ENCODE peak calls at places on chromosomes 16 and 17, in seven cellular contexts. D is CD4-positive, CD25-positive, alpha-beta regulatory T cell; V is lung; X is NCI-H2029 treated with DMSO at 0.1 percent for 48 hours; H is A549; S is natural killer cell; M is Right ventricle myocardium superior. K is an unnamed sample.

GRCh38 chr17:44557653-44558285 is 485 bp downstream of the FZD2 start:
- DNase-seq in M (peak; percentile 65), V (no peak), X (no peak), H (no peak), D (no peak), S (peak; percentile 31), K (no peak)

GRCh38 chr16:86514656-86515376 is 4.5 kb downstream of the FOXF1 start:
- DNase-seq in M (no peak), X (no peak), H (no peak), S (no peak), D (no peak), V (no peak), K (no peak)

GRCh38 chr17:6303664-6304063 is 131.3 kb downstream of the AIPL1 start:
- DNase-seq in X (no peak), V (no peak), H (no peak), S (no peak), D (no peak), M (no peak), K (no peak)

GRCh38 chr17:6684460-6684783 is 28.7 kb downstream of the SLC13A5 start:
- DNase-seq in M (no peak), V (no peak), S (no peak), D (no peak), H (no peak), X (no peak), K (no peak)

GRCh38 chr17:45436625-45437460 is 4.2 kb upstream of the ARHGAP27 start:
- DNase-seq in V (no peak), D (no peak), M (no peak), S (no peak), H (no peak), X (no peak), K (no peak)

GRCh38 chr16:4988647-4989046 is 30.5 kb downstream of the SEC14L5 start:
- DNase-seq in D (no peak), M (no peak), X (no peak), S (no peak), H (no peak), V (no peak), K (no peak)

GRCh38 chr17:83199500-83200201 is 120.2 kb downstream of the METRNL start:
- DNase-seq in H (no peak), M (peak; percentile 75), V (peak; percentile 57), S (peak; percentile 63), D (no peak), X (no peak), K (no peak)

GRCh38 chr16:88940196-88941050 is 36.6 kb downstream of the CBFA2T3 start:
- DNase-seq in D (no peak), S (no peak), X (no peak), V (no peak), M (peak; percentile 70), H (no peak), K (no peak)

GRCh38 chr16:797120-797420 is 3.5 kb downstream of the GNG13 start:
- DNase-seq in M (no peak), X (no peak), S (no peak), H (no peak), V (no peak), D (no peak), K (no peak)

GRCh38 chr17:8563024-8563776 is 67.3 kb downstream of the MYH10 start:
- DNase-seq in X (no peak), H (no peak), V (no peak), D (no peak), M (no peak), S (no peak), K (no peak)

GRCh38 chr16:81175325-81175891 is 63.1 kb upstream of the BCO1 start:
- DNase-seq in D (no peak), V (no peak), X (no peak), S (no peak), H (peak; percentile 73), M (no peak), K (no peak)

GRCh38 chr16:8936421-8936820 is 27.3 kb downstream of the USP7 start:
- DNase-seq in M (no peak), H (peak; percentile 69), D (peak; percentile 49), V (no peak), S (peak; percentile 46), X (no peak), K (no peak)

GRCh38 chr17:28657756-28658155 is 4.0 kb downstream of the SDF2 start:
- DNase-seq in V (no peak), M (no peak), D (no peak), X (no peak), H (no peak), S (no peak), K (no peak)

GRCh38 chr16:75235721-75236193 is 15.7 kb downstream of the BCAR1 start:
- DNase-seq in S (no peak), X (no peak), V (no peak), D (no peak), H (no peak), M (no peak), K (no peak)

GRCh38 chr17:37488009-37488604 is 1.6 kb upstream of the DUSP14 start:
- DNase-seq in M (no peak), H (peak; percentile 97), D (no peak), V (peak; percentile 45), S (no peak), X (peak; percentile 91), K (no peak)

GRCh38 chr17:81277421-81277820 is 17.7 kb downstream of the SLC38A10 start:
- DNase-seq in V (peak; percentile 48), D (no peak), M (peak; percentile 75), S (no peak), H (no peak), X (peak; percentile 38), K (peak; percentile 93)

GRCh38 chr17:2929881-2930533 is 133.4 kb downstream of the OR1D5 start:
- DNase-seq in D (no peak), X (no peak), S (no peak), M (peak; percentile 52), V (no peak), H (peak; percentile 83), K (no peak)

GRCh38 chr17:18166894-18167293 is 16.7 kb upstream of the ALKBH5 start:
- DNase-seq in H (no peak), V (no peak), D (no peak), S (no peak), X (no peak), M (no peak), K (no peak)

GRCh38 chr16:84600343-84601229 is 17.3 kb downstream of the COTL1 start:
- DNase-seq in V (no peak), S (no peak), D (no peak), X (no peak), H (no peak), M (no peak), K (no peak)

GRCh38 chr17:7550359-7550758 is 1.5 kb downstream of the TNFSF12 start:
- DNase-seq in V (no peak), M (no peak), H (no peak), X (no peak), S (no peak), D (no peak), K (no peak)

GRCh38 chr16:81567987-81568748 is 123.6 kb downstream of the CMIP start:
- DNase-seq in X (no peak), V (no peak), H (peak; percentile 87), S (no peak), M (no peak), D (no peak), K (no peak)

GRCh38 chr17:76370261-76370993 is 14.0 kb upstream of the SPHK1 start:
- DNase-seq in S (no peak), M (peak; percentile 90), D (no peak), H (peak; percentile 79), V (peak; percentile 47), X (no peak), K (no peak)

GRCh38 chr16:84650062-84650991 is 2.0 kb downstream of the KLHL36 start:
- DNase-seq in H (peak; percentile 60), M (no peak), S (no peak), V (no peak), D (no peak), X (no peak), K (no peak)

GRCh38 chr16:6428861-6429260 is 903.8 kb upstream of the RBFOX1 start:
- DNase-seq in X (no peak), D (no peak), M (no peak), H (no peak), S (no peak), V (no peak), K (no peak)

GRCh38 chr17:60545465-60546191 is 19.6 kb upstream of the APPBP2 start:
- DNase-seq in V (no peak), X (no peak), S (no peak), D (no peak), M (no peak), H (no peak), K (no peak)

GRCh38 chr16:49458656-49459445 is 85.2 kb downstream of the C16orf78 start:
- DNase-seq in S (no peak), V (no peak), X (no peak), H (no peak), D (no peak), M (no peak), K (peak; percentile 84)

GRCh38 chr17:6374761-6375312 is 60.1 kb downstream of the AIPL1 start:
- DNase-seq in D (no peak), M (no peak), H (peak; percentile 86), V (no peak), S (no peak), X (no peak), K (peak; percentile 81)

GRCh38 chr17:56678249-56679144 is 85.0 kb downstream of the NOG start:
- DNase-seq in M (no peak), X (no peak), D (no peak), H (no peak), V (no peak), S (no peak), K (no peak)

GRCh38 chr16:85924675-85925074 is 25.7 kb downstream of the IRF8 start:
- DNase-seq in V (no peak), S (no peak), X (no peak), M (no peak), H (no peak), D (no peak), K (no peak)

GRCh38 chr17:49832840-49833599 is 14.8 kb downstream of the TAC4 start:
- DNase-seq in M (no peak), S (no peak), V (no peak), D (no peak), H (no peak), X (no peak), K (no peak)

GRCh38 chr16:86664518-86665318 is 86.4 kb downstream of the FOXL1 start:
- DNase-seq in D (no peak), V (no peak), X (no peak), S (peak; percentile 43), H (peak; percentile 67), M (no peak), K (no peak)

GRCh38 chr16:27346818-27347217 is 33.0 kb downstream of the IL4R start:
- DNase-seq in H (no peak), X (no peak), D (no peak), M (no peak), S (no peak), V (no peak), K (no peak)

GRCh38 chr16:57422026-57422944 is 17.7 kb downstream of the CCL17 start:
- DNase-seq in M (no peak), V (no peak), H (peak; percentile 55), X (no peak), D (no peak), S (no peak), K (no peak)

GRCh38 chr16:69187387-69187890 is 475 bp downstream of the SNTB2 start:
- DNase-seq in D (peak; percentile 35), S (peak; percentile 42), X (no peak), V (no peak), M (peak; percentile 78), H (peak; percentile 52), K (no peak)

GRCh38 chr17:4541328-4542002 is 13.7 kb downstream of the MYBBP1A start:
- DNase-seq in V (no peak), D (no peak), X (no peak), M (no peak), H (no peak), S (no peak), K (no peak)

GRCh38 chr17:48014603-48015037 is 23.0 kb downstream of the COPZ2 start:
- DNase-seq in S (no peak), D (no peak), V (no peak), X (no peak), M (no peak), H (no peak), K (no peak)

GRCh38 chr16:81401035-81401950 is 43.3 kb upstream of the CMIP start:
- DNase-seq in D (no peak), V (no peak), H (peak; percentile 96), M (no peak), X (no peak), S (no peak), K (no peak)

GRCh38 chr17:54771409-54771808 is 129.2 kb upstream of the TOM1L1 start:
- DNase-seq in M (no peak), V (no peak), X (no peak), D (no peak), H (no peak), S (no peak), K (no peak)